ENCODE peak calls at places on chromosomes 6 and 20, in four cellular contexts. I is H1, W is neuronal stem cell, L is H9. P is an unnamed sample.
A peak's percentile ranks its signal among the peaks of the same experiment; 100 is the strongest.

GRCh38 chr6:73143551-73143950 is 81.7 kb downstream of the KHDC1L start:
- DNase-seq in I (no peak), W (no peak), L (no peak), P (no peak)

GRCh38 chr6:20707166-20707485 is 172.9 kb downstream of the CDKAL1 start:
- DNase-seq in I (no peak), W (no peak), L (no peak), P (no peak)

GRCh38 chr20:35360033-35360432 is 51.7 kb downstream of the UQCC1 start:
- DNase-seq in I (no peak), W (no peak), L (no peak), P (no peak)

GRCh38 chr20:53642196-53643030 is 48.8 kb upstream of the ZNF217 start:
- DNase-seq in I (no peak), W (no peak), L (no peak), P (peak; percentile 88)

GRCh38 chr6:169317441-169318202 is 64.0 kb upstream of the THBS2 start:
- DNase-seq in I (no peak), W (no peak), L (no peak), P (no peak)

GRCh38 chr6:45387236-45387635 is 9.5 kb upstream of the SUPT3H start:
- DNase-seq in I (no peak), W (no peak), L (no peak), P (no peak)

GRCh38 chr6:1917628-1918371 is 308.1 kb downstream of the FOXC1 start:
- DNase-seq in I (peak; percentile 53), W (no peak), L (no peak), P (peak; percentile 69)

GRCh38 chr6:46051962-46052361 is 36.3 kb upstream of the CLIC5 start:
- DNase-seq in I (no peak), W (no peak), L (no peak), P (peak; percentile 14)

GRCh38 chr6:28583463-28583862 is 57.8 kb downstream of the GPX5 start:
- DNase-seq in I (no peak), W (no peak), L (no peak), P (no peak)

GRCh38 chr6:133468591-133468990 is 227.4 kb downstream of the EYA4 start:
- DNase-seq in I (no peak), W (no peak), L (no peak), P (no peak)

GRCh38 chr6:81086931-81087330 is 665.5 kb downstream of the TENT5A start:
- DNase-seq in I (no peak), W (no peak), L (no peak), P (no peak)

GRCh38 chr20:47124235-47124717 is 229.6 kb downstream of the EYA2 start:
- DNase-seq in I (no peak), W (no peak), L (no peak), P (no peak)

GRCh38 chr6:83371428-83371827 is 59.4 kb downstream of the ME1 start:
- DNase-seq in I (no peak), W (no peak), L (no peak), P (peak; percentile 19)

GRCh38 chr20:15857131-15857784 is 716.0 kb downstream of the KIF16B start:
- DNase-seq in I (no peak), W (no peak), L (no peak), P (no peak)

GRCh38 chr20:25148982-25149846 is 46.3 kb upstream of the ENTPD6 start:
- DNase-seq in I (no peak), W (no peak), L (no peak), P (no peak)

GRCh38 chr6:133889557-133890301 is 816 bp downstream of the TCF21 start:
- DNase-seq in I (no peak), W (peak; percentile 48), L (peak; percentile 65), P (peak; percentile 74)

GRCh38 chr6:79196908-79197307 is 37.6 kb downstream of the HMGN3 start:
- DNase-seq in I (no peak), W (no peak), L (no peak), P (no peak)

GRCh38 chr20:35279040-35279439 is 1.1 kb upstream of the MMP24OS start:
- DNase-seq in I (no peak), W (no peak), L (no peak), P (no peak)

GRCh38 chr6:159193923-159194322 is 24.7 kb downstream of the FNDC1 start:
- DNase-seq in I (no peak), W (no peak), L (no peak), P (no peak)

GRCh38 chr6:29627762-29628418 is 5.1 kb downstream of the GABBR1 start:
- DNase-seq in I (peak; percentile 81), W (peak; percentile 86), L (peak; percentile 94), P (peak; percentile 91)

GRCh38 chr20:40268321-40269075 is 420.5 kb downstream of the MAFB start:
- DNase-seq in I (no peak), W (no peak), L (peak; percentile 75), P (peak; percentile 70)

GRCh38 chr6:14671261-14671681 is 553.7 kb downstream of the CD83 start:
- DNase-seq in I (no peak), W (no peak), L (no peak), P (peak; percentile 56)

GRCh38 chr6:36545767-36546663 is 1.3 kb downstream of the STK38 start:
- DNase-seq in I (no peak), W (no peak), L (no peak), P (peak; percentile 66)

GRCh38 chr20:34368547-34368946 is 5.5 kb downstream of the ITCH start:
- DNase-seq in I (no peak), W (no peak), L (no peak), P (peak; percentile 31)

GRCh38 chr6:140018588-140018987 is 644.1 kb upstream of the CITED2 start:
- DNase-seq in I (no peak), W (no peak), L (no peak), P (no peak)

GRCh38 chr6:136706431-136706830 is 85.8 kb downstream of the MAP3K5 start:
- DNase-seq in I (no peak), W (no peak), L (no peak), P (no peak)

DNA sequence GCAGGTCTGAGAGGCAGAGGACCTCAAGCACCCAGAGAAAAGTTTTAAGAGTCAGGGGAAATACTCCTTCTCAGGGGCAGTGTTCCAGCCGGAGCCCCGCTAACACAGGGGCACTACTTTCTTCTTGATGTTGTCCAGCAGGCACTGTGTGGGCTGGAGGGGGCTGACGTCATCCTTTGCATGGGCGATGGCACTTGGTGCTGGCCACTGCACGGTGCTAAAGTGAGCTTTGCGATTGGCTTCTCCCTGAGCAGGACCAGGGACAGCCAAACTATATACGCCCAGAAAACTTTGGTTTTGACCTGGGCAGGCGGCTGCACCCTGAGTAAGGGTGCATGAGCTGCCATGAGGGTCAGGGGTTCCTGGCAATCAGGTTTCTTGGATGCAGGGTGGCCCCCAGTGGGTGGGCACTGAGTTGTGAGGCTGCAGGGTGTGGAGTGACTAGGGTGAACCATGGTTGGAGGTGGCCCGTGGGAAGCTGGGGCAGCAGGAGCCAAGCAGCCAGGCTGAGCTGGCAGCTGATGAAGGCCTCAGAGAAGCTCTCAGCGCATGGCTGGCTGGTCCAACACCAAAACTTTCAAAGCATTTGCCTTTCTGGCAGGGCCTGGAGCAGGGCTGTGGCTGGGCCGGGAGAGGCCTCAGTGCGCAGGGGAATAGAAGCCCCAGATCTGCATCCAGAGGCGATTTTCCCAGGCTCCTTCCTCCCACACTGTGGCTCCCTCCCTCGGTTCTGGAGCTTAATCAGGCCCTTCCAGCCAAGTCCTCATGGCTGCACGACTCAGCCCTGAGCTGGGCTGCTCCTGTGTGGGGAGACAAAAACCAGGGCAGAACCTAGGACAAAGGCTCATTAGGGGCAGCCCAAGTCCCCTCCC is 18.3 kb downstream of the MRPS18A start:
- DNase-seq in I (no peak), W (no peak), L (peak; percentile 42), P (peak; percentile 37)
- H3K23ac ChIP-seq in I (no peak overlapping the region), W (no peak overlapping the region), L (no peak overlapping the region), P (no peak overlapping the region)

DNA sequence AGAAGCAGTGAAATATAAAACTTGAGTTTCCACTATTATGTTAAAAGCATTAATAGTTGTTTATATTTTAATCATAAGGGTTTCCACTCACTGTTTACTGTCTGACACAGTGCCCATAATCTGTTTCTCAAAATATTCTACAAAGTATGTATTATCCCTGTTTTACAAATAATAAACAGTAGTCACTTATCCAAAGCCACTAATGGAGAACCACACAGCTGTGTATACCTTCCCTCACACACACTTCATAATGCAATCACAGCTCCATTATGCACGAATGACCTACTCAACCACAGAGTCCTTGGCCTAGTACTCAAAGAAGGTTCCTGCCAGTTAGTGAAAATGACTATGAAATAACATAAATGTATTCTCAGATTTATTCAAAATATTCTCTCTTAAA is 103.1 kb downstream of the EPB41L2 start:
- DNase-seq in I (no peak), W (no peak), L (no peak), P (no peak)
- H3K23ac ChIP-seq in I (no peak overlapping the region), W (no peak overlapping the region), L (no peak overlapping the region), P (no peak overlapping the region)

DNA sequence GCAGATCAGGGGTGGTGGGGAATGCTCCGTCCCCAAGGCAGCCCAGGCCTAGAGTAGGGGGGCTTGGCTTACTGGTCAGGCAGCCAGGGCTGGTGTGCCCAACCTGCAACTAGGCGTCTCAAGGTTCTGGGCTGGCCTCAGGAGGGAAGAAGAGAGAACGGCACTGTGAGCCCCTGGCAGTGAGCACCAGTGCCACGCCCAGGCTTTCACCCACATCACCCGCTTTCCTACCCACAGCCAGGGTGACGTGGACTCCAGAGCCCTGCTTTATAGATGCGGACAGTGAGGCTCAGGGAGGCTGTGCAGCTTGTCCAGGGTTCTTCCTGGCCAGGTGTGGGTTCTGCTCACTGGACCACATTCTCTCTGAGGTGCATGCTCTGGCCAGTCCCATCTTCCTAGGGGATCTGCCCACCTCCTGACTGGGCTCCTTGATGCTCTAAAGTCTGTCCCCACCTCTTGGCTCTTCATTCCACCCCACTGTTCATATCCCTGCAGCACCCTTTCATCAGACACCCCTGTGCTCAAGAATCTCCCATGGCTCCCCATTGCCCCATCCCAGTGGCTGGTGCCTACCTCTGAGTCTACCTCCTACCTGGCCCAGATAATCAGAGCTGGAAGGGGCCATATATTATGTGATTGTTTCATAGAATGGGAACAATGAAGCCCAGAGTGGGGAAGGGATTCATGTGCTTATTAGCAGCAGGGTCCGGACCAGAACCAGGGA is 8.0 kb downstream of the SPDEF start:
- DNase-seq in I (no peak), W (no peak), L (no peak), P (no peak)
- H3K23ac ChIP-seq in I (no peak overlapping the region), W (peak overlapping the region; percentile 86), L (no peak overlapping the region), P (no peak overlapping the region)

GRCh38 chr6:52324239-52324638 is 37.7 kb upstream of the PAQR8 start:
- DNase-seq in I (no peak), W (no peak), L (no peak), P (no peak)
- H3K23ac ChIP-seq in I (no peak overlapping the region), W (no peak overlapping the region), L (no peak overlapping the region), P (no peak overlapping the region)

GRCh38 chr6:31933537-31933936 is 6.0 kb downstream of the C2 start:
- DNase-seq in I (no peak), W (no peak), L (no peak), P (no peak)
- H3K23ac ChIP-seq in I (no peak overlapping the region), W (peak overlapping the region; percentile 65), L (no peak overlapping the region), P (no peak overlapping the region)

GRCh38 chr6:56522871-56523270 is 119.8 kb downstream of the DST start:
- DNase-seq in I (no peak), W (no peak), L (no peak), P (no peak)
- H3K23ac ChIP-seq in I (no peak overlapping the region), W (no peak overlapping the region), L (no peak overlapping the region), P (no peak overlapping the region)

P was measured in mesenchymal stem cell.